ENCODE peak calls at places on chromosomes 16 and 17, in five cellular contexts. T is OCI-LY7; X is stimulated activated CD4-positive, alpha-beta T cell treated with anti-CD3 and anti-CD28 coated beads, Interleukin-15, amount 100 ng/mL, for 48 hours; P is choroid plexus epithelial cell; Q is CD8-positive, alpha-beta memory T cell. G is an unnamed sample.

GRCh38 chr16:30004811-30005242 is 6.0 kb downstream of the DOC2A start:
- DNase-seq in T (no peak), X (no peak), P (no peak), Q (no peak), G (no peak)

GRCh38 chr17:45108595-45109521 is 23.5 kb downstream of the PLCD3 start:
- DNase-seq in T (no peak), X (no peak), P (no peak), Q (no peak), G (no peak)

GRCh38 chr16:660459-661183 is 7.3 kb upstream of the RHOT2 start:
- DNase-seq in T (peak), X (peak), P (peak), Q (peak), G (peak)

GRCh38 chr16:85820604-85821372 is 21.3 kb downstream of the COX4I1 start:
- DNase-seq in T (no peak), X (no peak), P (no peak), Q (no peak), G (peak)

GRCh38 chr16:324451-325334 is 27.8 kb downstream of the AXIN1 start:
- DNase-seq in T (peak), X (peak), P (peak), Q (peak), G (no peak)

GRCh38 chr16:82481455-82481854 is 145.3 kb upstream of the CDH13 start:
- DNase-seq in T (no peak), X (no peak), P (peak), Q (no peak), G (no peak)

GRCh38 chr16:57479043-57479421 is 7.3 kb downstream of the DOK4 start:
- DNase-seq in T (no peak), X (no peak), P (no peak), Q (no peak), G (peak)

GRCh38 chr17:51419476-51419875 is 159.1 kb downstream of the UTP18 start:
- DNase-seq in T (no peak), X (no peak), P (no peak), Q (no peak), G (peak)

GRCh38 chr16:27223226-27223610 is 19.9 kb downstream of the KDM8 start:
- DNase-seq in T (no peak), X (no peak), P (no peak), Q (no peak), G (no peak)

GRCh38 chr17:45016823-45017222 is 34.6 kb downstream of the DCAKD start:
- DNase-seq in T (peak), X (no peak), P (no peak), Q (no peak), G (no peak)

GRCh38 chr17:38730526-38731379 is 612 bp downstream of the CISD3 start:
- DNase-seq in T (peak), X (no peak), P (peak), Q (no peak), G (peak)

GRCh38 chr16:53465606-53466290 is 31.5 kb downstream of the RBL2 start:
- DNase-seq in T (no peak), X (no peak), P (peak), Q (no peak), G (peak)

GRCh38 chr16:73126453-73126853 is 78.5 kb upstream of the ZFHX3 start:
- DNase-seq in T (no peak), X (no peak), P (peak), Q (no peak), G (no peak)

GRCh38 chr17:56314026-56314425 is 160.8 kb downstream of the ANKFN1 start:
- DNase-seq in T (no peak), X (no peak), P (no peak), Q (no peak), G (no peak)

GRCh38 chr17:10292057-10292931 is 80.5 kb downstream of the MYH13 start:
- DNase-seq in T (no peak), X (no peak), P (no peak), Q (no peak), G (no peak)

G was measured in RPMI8226.